ENCODE peak calls at places on chromosomes 7 and 10, in seven cellular contexts. P, Y, T, N, A, E and G are unnamed samples.

GRCh38 chr7:116242177-116242576 is 31.8 kb downstream of the TES start:
- DNase-seq in P (no peak), Y (no peak), T (no peak), N (no peak), A (no peak), E (no peak), G (no peak)

GRCh38 chr10:62071846-62072281 is 170.4 kb downstream of the ARID5B start:
- DNase-seq in P (no peak), Y (no peak), T (no peak), N (no peak), A (no peak), E (no peak), G (no peak)

GRCh38 chr7:118918556-118918955 is 694.1 kb downstream of the ANKRD7 start:
- DNase-seq in P (no peak), Y (no peak), T (peak), N (no peak), A (no peak), E (no peak), G (no peak)

GRCh38 chr10:79017882-79018550 is 50.8 kb upstream of the ZMIZ1 start:
- DNase-seq in P (no peak), Y (no peak), T (no peak), N (peak), A (no peak), E (no peak), G (no peak)

GRCh38 chr7:89607797-89608196 is 546.5 kb upstream of the STEAP1 start:
- DNase-seq in P (no peak), Y (no peak), T (no peak), N (no peak), A (no peak), E (no peak), G (no peak)

GRCh38 chr10:85767936-85768335 is 598.7 kb downstream of the GRID1 start:
- DNase-seq in P (no peak), Y (no peak), T (no peak), N (no peak), A (no peak), E (no peak), G (no peak)

GRCh38 chr7:152366662-152367061 is 69.1 kb downstream of the KMT2C start:
- DNase-seq in P (no peak), Y (peak), T (no peak), N (peak), A (no peak), E (no peak), G (no peak)

GRCh38 chr10:11225935-11226334 is 208.3 kb downstream of the CELF2 start:
- DNase-seq in P (no peak), Y (peak), T (no peak), N (no peak), A (no peak), E (no peak), G (no peak)

GRCh38 chr10:127266431-127266830 is 70.0 kb upstream of the INSYN2A start:
- DNase-seq in P (no peak), Y (no peak), T (no peak), N (no peak), A (no peak), E (no peak), G (no peak)

GRCh38 chr10:127267442-127267841 is 71.1 kb upstream of the INSYN2A start:
- DNase-seq in P (no peak), Y (no peak), T (no peak), N (no peak), A (no peak), E (no peak), G (no peak)

GRCh38 chr10:127259385-127259784 is 63.0 kb upstream of the INSYN2A start:
- DNase-seq in P (no peak), Y (no peak), T (no peak), N (no peak), A (no peak), E (no peak), G (no peak)

DNA sequence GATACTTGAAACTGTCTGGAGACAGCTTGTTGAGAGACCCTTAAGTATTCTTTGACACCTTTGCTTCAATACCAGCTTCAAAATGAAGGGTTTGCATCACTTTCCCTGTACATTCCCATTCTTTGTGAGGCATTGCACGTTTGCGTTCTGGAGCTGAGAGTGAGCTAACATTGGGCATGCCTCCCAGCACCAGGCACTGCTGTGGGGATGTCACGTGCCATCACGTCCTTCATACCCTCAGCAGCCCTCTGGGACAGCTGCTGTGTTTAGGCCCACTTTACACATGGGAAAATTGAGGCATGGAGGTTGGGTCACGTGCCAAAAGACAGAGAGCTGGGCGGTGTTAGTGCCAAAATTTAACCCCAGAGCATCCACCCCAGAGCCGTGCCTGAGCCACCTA is 66.2 kb upstream of the INSYN2A start:
- DNase-seq in P (no peak), Y (no peak), T (no peak), N (no peak), A (no peak), E (no peak), G (no peak)
- TF ChIP-seq CTCF in P (no peak), Y (no peak), T (no peak), N (no peak), A (no peak), E (no peak), G (no peak)

GRCh38 chr7:111954056-111954455 is 252.1 kb downstream of the DOCK4 start:
- DNase-seq in P (no peak), Y (no peak), T (no peak), N (no peak), A (no peak), E (no peak), G (no peak)

GRCh38 chr7:111951027-111951426 is 255.2 kb downstream of the DOCK4 start:
- DNase-seq in P (no peak), Y (no peak), T (no peak), N (no peak), A (no peak), E (no peak), G (no peak)

GRCh38 chr7:111954474-111955311 is 251.5 kb downstream of the DOCK4 start:
- DNase-seq in P (no peak), Y (no peak), T (no peak), N (no peak), A (no peak), E (no peak), G (no peak)

GRCh38 chr7:111958431-111958830 is 247.8 kb downstream of the DOCK4 start:
- DNase-seq in P (no peak), Y (no peak), T (no peak), N (no peak), A (no peak), E (no peak), G (no peak)

DNA sequence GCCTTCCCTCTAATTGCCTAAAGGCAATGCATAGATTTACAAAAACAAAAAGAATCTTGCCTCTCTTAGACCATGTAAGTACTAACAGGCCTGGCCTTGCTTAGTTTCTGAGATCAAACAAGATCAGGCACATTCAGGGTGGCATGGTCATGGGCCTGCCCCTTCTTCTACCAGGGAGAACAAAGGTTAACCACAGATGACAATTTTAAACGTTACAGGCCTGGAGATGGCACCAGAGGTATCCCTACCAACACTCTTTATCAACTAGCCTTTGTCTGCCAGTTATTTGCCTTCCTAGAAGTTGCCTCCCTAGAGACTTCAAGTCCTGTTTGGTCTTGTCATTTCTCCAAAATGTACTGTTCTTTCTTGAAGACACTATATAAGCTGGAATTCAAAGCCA is 252.6 kb downstream of the DOCK4 start:
- DNase-seq in P (no peak), Y (no peak), T (no peak), N (no peak), A (no peak), E (peak), G (no peak)
- TF ChIP-seq CTCF in P (no peak), Y (peak), T (no peak), N (peak), A (no peak), E (peak), G (no peak)

DNA sequence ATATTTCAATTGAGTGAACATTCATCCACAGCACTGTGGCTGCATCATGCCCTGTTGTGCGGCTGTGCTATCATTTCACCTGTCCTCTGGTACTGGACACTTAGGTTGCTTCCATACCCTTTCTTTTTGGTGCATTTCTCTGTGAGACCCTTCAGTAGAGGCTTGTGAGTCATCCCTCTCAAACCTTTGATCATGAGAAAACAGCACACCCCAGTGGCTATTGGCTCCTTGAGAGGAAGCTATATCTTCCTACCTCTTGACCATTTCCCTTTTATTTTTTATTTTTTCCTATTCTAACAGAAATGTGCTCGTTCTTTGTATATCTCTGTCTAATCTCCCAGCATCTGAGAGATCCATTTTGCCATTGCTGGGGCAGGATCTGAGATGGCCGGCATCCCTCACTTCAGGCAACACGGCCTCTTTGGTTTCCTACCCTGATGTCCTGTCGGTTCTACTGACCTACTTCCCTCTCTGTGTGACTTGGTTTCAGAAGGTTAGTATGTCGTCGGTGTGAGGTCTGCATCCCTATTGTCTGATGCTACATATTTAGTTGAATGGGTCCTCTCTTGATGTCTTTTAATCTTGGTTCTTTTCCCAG is 23.8 kb upstream of the PIK3AP1 start:
- DNase-seq in P (no peak), Y (no peak), T (peak), N (no peak), A (no peak), E (peak), G (no peak)
- TF ChIP-seq CTCF in P (peak), Y (peak), T (peak), N (peak), A (peak), E (peak), G (no peak)

GRCh38 chr10:110503528-110504110 is 5.9 kb downstream of the DUSP5 start:
- DNase-seq in P (no peak), Y (no peak), T (no peak), N (no peak), A (no peak), E (no peak), G (no peak)

GRCh38 chr10:110504111-110504735 is 6.5 kb downstream of the DUSP5 start:
- DNase-seq in P (no peak), Y (peak), T (no peak), N (no peak), A (peak), E (no peak), G (no peak)

GRCh38 chr10:110502072-110502845 is 4.6 kb downstream of the DUSP5 start:
- DNase-seq in P (no peak), Y (no peak), T (no peak), N (no peak), A (no peak), E (no peak), G (no peak)

GRCh38 chr10:110501142-110501937 is 3.6 kb downstream of the DUSP5 start:
- DNase-seq in P (peak), Y (peak), T (peak), N (no peak), A (peak), E (peak), G (peak)

DNA sequence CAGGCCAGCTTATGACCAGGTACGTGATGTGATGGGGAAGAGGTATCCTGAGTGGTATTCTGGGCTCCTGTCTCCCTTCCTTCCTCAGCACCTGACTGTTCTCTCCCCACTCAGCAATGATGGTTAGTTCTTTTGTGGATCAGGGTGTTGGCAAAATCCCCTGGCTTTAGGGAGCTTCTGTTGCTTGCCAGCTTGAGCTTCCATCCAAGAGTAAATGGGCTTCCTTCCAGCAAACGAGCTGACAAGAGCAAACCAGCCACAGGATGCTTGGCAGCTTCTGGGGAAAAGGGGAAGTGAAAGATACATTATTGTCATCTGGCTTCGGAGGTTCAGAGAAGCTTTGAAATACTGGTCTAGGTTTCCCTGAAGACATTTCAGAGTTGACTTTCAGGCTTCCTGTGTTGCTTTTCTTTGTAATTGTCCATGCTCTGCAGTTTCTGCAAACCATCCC is 5.2 kb downstream of the DUSP5 start:
- DNase-seq in P (no peak), Y (peak), T (peak), N (no peak), A (peak), E (no peak), G (no peak)
- TF ChIP-seq CTCF in P (no peak), Y (no peak), T (no peak), N (no peak), A (no peak), E (no peak), G (no peak)

DNA sequence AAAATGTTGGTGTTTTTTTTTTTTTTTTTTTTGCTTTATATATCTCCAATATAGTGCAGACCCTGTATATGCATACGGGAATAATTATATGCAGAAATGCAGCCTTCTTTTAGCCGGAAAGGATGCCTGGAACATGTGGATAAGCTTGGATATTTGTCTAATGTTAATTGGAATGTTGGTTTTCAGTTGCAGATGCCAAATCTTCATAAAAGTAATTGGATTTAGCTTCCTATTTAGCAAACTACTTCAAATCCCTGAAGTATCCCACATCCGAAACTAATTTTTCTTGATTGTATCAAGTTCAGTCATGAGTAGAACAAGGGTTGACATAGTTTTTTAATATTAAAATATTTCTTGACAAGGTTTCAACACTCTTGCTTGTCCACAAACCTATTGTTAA is 281.6 kb downstream of the BBS9 start:
- DNase-seq in P (no peak), Y (no peak), T (no peak), N (no peak), A (no peak), E (no peak), G (no peak)
- TF ChIP-seq CTCF in P (no peak), Y (no peak), T (no peak), N (no peak), A (no peak), E (no peak), G (no peak)